ENCODE peak calls at places on chromosomes 3 and 15, in ten cellular contexts. E is SJSA1; D is HEK293T; M is NCI-H1417; H is iris pigment epithelial cell; G is naive thymus-derived CD8-positive, alpha-beta T cell; P is NCI-H1105 treated with DMSO at 0.1 percent for 48 hours; T is activated gamma-delta T cell treated with Interleukin-2 at 50 U/mL for 16 hours; J is NCI-H510A; U is GM12892. F is an unnamed sample.

GRCh38 chr3:102356506-102356905 is 78.3 kb upstream of the ZPLD1 start:
- DNase-seq in E (no peak), T (no peak), U (no peak), P (no peak), G (no peak), M (no peak), H (no peak), J (no peak), D (no peak), F (no peak)

GRCh38 chr15:65400760-65401606 is 21.8 kb downstream of the IGDCC4 start:
- DNase-seq in H (peak; percentile 66), T (peak; percentile 33), E (peak; percentile 40), P (peak; percentile 95), U (peak; percentile 72), J (peak; percentile 33), D (peak; percentile 91), M (peak; percentile 83), G (no peak), F (peak; percentile 6)

GRCh38 chr3:188465311-188465710 is 311.4 kb downstream of the LPP start:
- DNase-seq in P (no peak), D (no peak), M (no peak), J (no peak), H (peak; percentile 78), T (no peak), U (no peak), E (peak; percentile 63), G (no peak), F (no peak)

GRCh38 chr15:31070867-31071266 is 30.7 kb downstream of the TRPM1 start:
- DNase-seq in T (no peak), P (no peak), U (no peak), J (no peak), D (no peak), E (no peak), H (no peak), G (no peak), M (no peak), F (no peak)

GRCh38 chr3:128383316-128384235 is 83.1 kb downstream of the DNAJB8 start:
- DNase-seq in U (no peak), G (no peak), T (peak; percentile 74), M (peak; percentile 66), P (peak; percentile 78), D (peak; percentile 64), H (peak; percentile 23), E (peak; percentile 42), J (no peak), F (no peak)

GRCh38 chr3:136161516-136161915 is 34.6 kb downstream of the MSL2 start:
- DNase-seq in P (no peak), J (no peak), G (no peak), T (no peak), E (no peak), M (no peak), U (no peak), H (no peak), D (no peak), F (no peak)

GRCh38 chr15:51132384-51133139 is 37.9 kb upstream of the TNFAIP8L3 start:
- DNase-seq in H (peak; percentile 99), P (no peak), U (no peak), E (peak; percentile 71), T (no peak), G (no peak), M (no peak), D (peak; percentile 59), J (no peak), F (no peak)

GRCh38 chr15:60838206-60838605 is 359.3 kb upstream of the ICE2 start:
- DNase-seq in G (no peak), U (no peak), M (no peak), D (no peak), P (no peak), J (no peak), T (no peak), H (no peak), E (no peak), F (no peak)

GRCh38 chr3:123297627-123297899 is 95.8 kb downstream of the SEC22A start:
- DNase-seq in H (no peak), E (no peak), G (no peak), T (no peak), U (no peak), M (no peak), J (no peak), D (no peak), P (no peak), F (no peak)

GRCh38 chr3:78941587-78941986 is 826.2 kb downstream of the ROBO1 start:
- DNase-seq in H (peak; percentile 92), P (no peak), T (no peak), U (no peak), M (no peak), G (no peak), D (no peak), J (no peak), E (no peak), F (no peak)

GRCh38 chr3:9582332-9582731 is 28.7 kb upstream of the LHFPL4 start:
- DNase-seq in U (no peak), D (no peak), T (no peak), E (no peak), M (no peak), H (no peak), G (no peak), P (no peak), J (no peak), F (no peak)

GRCh38 chr3:181326637-181327223 is 337.2 kb upstream of the DNAJC19 start:
- DNase-seq in H (peak; percentile 24), M (peak; percentile 41), D (peak; percentile 34), E (peak; percentile 8), T (no peak), P (peak; percentile 74), G (no peak), U (no peak), J (no peak), F (no peak)

GRCh38 chr15:57445872-57446271 is 69.6 kb downstream of the CGNL1 start:
- DNase-seq in J (no peak), U (no peak), G (no peak), D (no peak), M (no peak), E (no peak), T (no peak), H (peak; percentile 49), P (no peak), F (no peak)

F was measured in stimulated activated naive CD4-positive, alpha-beta T cell.